ENCODE peak calls at places on chromosomes 13 and 19, in five cellular contexts. I, X, G, T and Y are unnamed samples.

GRCh38 chr13:51590966-51591627 is 6.8 kb downstream of the WDFY2 start:
- DNase-seq in I (no peak), X (no peak), G (no peak), T (peak; percentile 49), Y (no peak)

GRCh38 chr13:83121904-83122303 is 760.4 kb downstream of the SLITRK1 start:
- DNase-seq in I (no peak), X (no peak), G (no peak), T (no peak), Y (no peak)

GRCh38 chr13:73765651-73766384 is 368.4 kb downstream of the KLF12 start:
- DNase-seq in I (peak; percentile 66), X (peak; percentile 82), G (peak; percentile 56), T (peak; percentile 69), Y (no peak)

GRCh38 chr13:35833571-35834305 is 297.4 kb downstream of the DCLK1 start:
- DNase-seq in I (no peak), X (no peak), G (no peak), T (no peak), Y (no peak)

GRCh38 chr19:18274303-18274775 is at the start of gene IQCN:
- DNase-seq in I (no peak), X (no peak), G (no peak), T (no peak), Y (no peak)

GRCh38 chr13:98890186-98890585 is 87.7 kb downstream of the DOCK9 start:
- DNase-seq in I (no peak), X (no peak), G (peak; percentile 46), T (no peak), Y (no peak)

GRCh38 chr13:30346159-30346788 is 38.9 kb upstream of the KATNAL1 start:
- DNase-seq in I (no peak), X (peak; percentile 35), G (peak; percentile 30), T (no peak), Y (peak; percentile 41)

GRCh38 chr13:37617162-37617561 is 18.6 kb upstream of the POSTN start:
- DNase-seq in I (no peak), X (no peak), G (no peak), T (no peak), Y (no peak)

GRCh38 chr19:15449620-15450527 is at the start of gene WIZ:
- DNase-seq in I (no peak), X (peak; percentile 85), G (peak; percentile 80), T (peak; percentile 24), Y (peak; percentile 86)

GRCh38 chr13:94595006-94595942 is 678 bp downstream of the TGDS start:
- DNase-seq in I (no peak), X (peak; percentile 18), G (peak; percentile 20), T (no peak), Y (peak; percentile 11)

GRCh38 chr19:53057904-53058579 is 13.5 kb downstream of the ERVV-2 start:
- DNase-seq in I (peak; percentile 30), X (no peak), G (no peak), T (no peak), Y (peak; percentile 24)

GRCh38 chr19:1069009-1069779 is 2.2 kb downstream of the ARHGAP45 start:
- DNase-seq in I (no peak), X (peak; percentile 70), G (no peak), T (no peak), Y (peak; percentile 69)

GRCh38 chr19:33956941-33957340 is 160.3 kb downstream of the KCTD15 start:
- DNase-seq in I (no peak), X (no peak), G (no peak), T (no peak), Y (no peak)

GRCh38 chr19:22784051-22784450 is at the start of gene ZNF99:
- DNase-seq in I (no peak), X (no peak), G (no peak), T (no peak), Y (no peak)

GRCh38 chr13:98752111-98752941 is at the start of gene SLC15A1:
- DNase-seq in I (no peak), X (no peak), G (no peak), T (no peak), Y (no peak)

GRCh38 chr19:38932425-38933179 is 1.9 kb downstream of the MRPS12 start:
- DNase-seq in I (no peak), X (peak; percentile 17), G (no peak), T (no peak), Y (peak; percentile 54)

GRCh38 chr13:99257291-99257690 is 888 bp downstream of the GPR18 start:
- DNase-seq in I (no peak), X (no peak), G (no peak), T (no peak), Y (no peak)

GRCh38 chr19:11338569-11339253 is 746 bp downstream of the RAB3D start:
- DNase-seq in I (no peak), X (no peak), G (no peak), T (no peak), Y (no peak)

GRCh38 chr13:21365574-21365973 is 93.5 kb downstream of the ZDHHC20 start:
- DNase-seq in I (no peak), X (no peak), G (no peak), T (no peak), Y (no peak)

GRCh38 chr19:873084-874019 is 13.9 kb downstream of the CFD start:
- DNase-seq in I (no peak), X (peak; percentile 79), G (peak; percentile 46), T (no peak), Y (peak; percentile 88)

GRCh38 chr19:36488816-36489138 is 584 bp downstream of the ZNF566 start:
- DNase-seq in I (no peak), X (peak; percentile 31), G (peak; percentile 47), T (no peak), Y (no peak)

GRCh38 chr13:112346173-112346898 is 29.8 kb upstream of the SPACA7 start:
- DNase-seq in I (no peak), X (no peak), G (no peak), T (no peak), Y (no peak)

GRCh38 chr13:101190976-101191375 is 225.3 kb downstream of the NALCN start:
- DNase-seq in I (no peak), X (no peak), G (no peak), T (no peak), Y (no peak)

GRCh38 chr13:110841846-110842245 is 73.0 kb downstream of the ANKRD10 start:
- DNase-seq in I (no peak), X (no peak), G (no peak), T (no peak), Y (no peak)

GRCh38 chr19:38547446-38547845 is 70.3 kb downstream of the MAP4K1 start:
- DNase-seq in I (no peak), X (no peak), G (no peak), T (no peak), Y (peak; percentile 63)

GRCh38 chr13:26722321-26722720 is 38.3 kb downstream of the GPR12 start:
- DNase-seq in I (no peak), X (no peak), G (no peak), T (no peak), Y (no peak)

GRCh38 chr19:38975861-38976271 is 324 bp upstream of the FBXO17 start:
- DNase-seq in I (no peak), X (no peak), G (no peak), T (no peak), Y (no peak)